ENCODE peak calls at places on chromosome 19, in seven cellular contexts. Y, F, M, S, L, P and N are unnamed samples. For H3K4me1, the result is how much of the 10 kb centered on the place peaks cover.

GRCh38 chr19:36972594-36972993 is 56.5 kb downstream of the ZNF568 start:
- DNase-seq in F (peak), S (no peak), L (no peak), P (no peak), Y (no peak), M (peak), N (no peak)

GRCh38 chr19:30071871-30072270 is 129.8 kb downstream of the URI1 start:
- DNase-seq in S (no peak), L (no peak), Y (no peak), P (no peak), M (no peak), F (no peak), N (no peak)

GRCh38 chr19:42850981-42851717 is 28.4 kb downstream of the PSG1 start:
- DNase-seq in L (peak), S (no peak), M (no peak), F (peak), P (no peak), Y (peak), N (no peak)

GRCh38 chr19:52542984-52543664 is 15.7 kb downstream of the ZNF808 start:
- DNase-seq in F (no peak), M (no peak), P (no peak), Y (peak), S (no peak), L (no peak), N (no peak)

GRCh38 chr19:6551607-6552450 is 21.0 kb downstream of the TNFSF9 start:
- DNase-seq in Y (no peak), P (peak), F (peak), M (peak), S (no peak), L (no peak), N (peak)

GRCh38 chr19:12918253-12918652 is 840 bp downstream of the SYCE2 start:
- DNase-seq in Y (no peak), P (no peak), F (no peak), S (no peak), L (no peak), M (no peak), N (no peak)

GRCh38 chr19:45955905-45956608 is 17.6 kb downstream of the NOVA2 start:
- DNase-seq in L (peak), Y (peak), M (no peak), P (no peak), S (no peak), F (no peak), N (no peak)

GRCh38 chr19:34475026-34475974 is 6.3 kb upstream of the WTIP start:
- DNase-seq in P (no peak), Y (peak), M (no peak), S (no peak), F (peak), L (no peak), N (peak)

GRCh38 chr19:17947815-17948473 is 15.1 kb downstream of the CCDC124 start:
- DNase-seq in F (peak), M (peak), L (peak), S (peak), Y (peak), P (peak), N (peak)

GRCh38 chr19:40596608-40597328 is 4.4 kb upstream of the LTBP4 start:
- DNase-seq in L (peak), P (peak), F (peak), Y (peak), S (no peak), M (peak), N (peak)

DNA sequence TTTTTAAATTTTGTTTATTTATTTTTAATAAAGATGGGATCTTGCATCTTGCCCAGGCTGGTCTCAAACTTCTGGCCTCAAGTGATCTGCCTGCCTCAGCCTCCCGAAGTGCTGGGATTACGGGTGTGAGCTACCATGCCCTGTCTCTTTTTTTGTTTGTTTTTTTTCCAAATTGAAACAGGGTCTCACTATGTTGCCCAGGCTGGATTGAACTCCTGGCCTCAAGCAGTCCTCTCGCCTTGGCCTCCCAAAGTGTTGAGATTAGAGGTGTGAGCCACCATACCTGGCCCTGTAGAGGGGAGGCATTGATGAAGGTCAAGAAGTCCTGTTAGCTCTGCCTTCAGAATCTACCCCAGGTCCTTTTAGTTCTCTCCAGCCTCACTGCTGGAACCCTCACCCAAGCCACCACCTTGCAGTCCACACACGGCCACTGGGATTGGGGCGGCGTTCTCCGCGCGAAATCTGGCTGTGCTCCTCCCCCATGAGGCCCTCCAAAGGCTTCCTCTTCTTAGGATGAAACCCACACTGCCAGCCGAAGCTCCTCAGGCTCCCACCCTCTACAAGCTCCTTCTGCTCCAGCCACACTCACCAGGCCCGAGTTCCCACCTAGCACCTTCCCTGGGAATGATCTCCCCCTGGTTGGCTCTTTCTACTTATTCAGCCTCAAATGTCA is 34.9 kb downstream of the ACTN4 start:
- DNase-seq in Y (no peak), P (no peak), L (no peak), F (no peak), M (no peak), S (no peak), N (no peak)
- H3K4me1 ChIP-seq in Y (half or more), P (under half), L (half or more), F (half or more), M (half or more), S (under half), N (half or more)

GRCh38 chr19:688214-688613 is 7.0 kb downstream of the PRSS57 start:
- DNase-seq in S (no peak), L (no peak), F (no peak), M (no peak), Y (no peak), P (no peak), N (no peak)
- TF ChIP-seq EZH2phosphoT487 in S (no peak), L (no peak), F (no peak), M (no peak), Y (no peak), P (no peak), N (no peak)

DNA sequence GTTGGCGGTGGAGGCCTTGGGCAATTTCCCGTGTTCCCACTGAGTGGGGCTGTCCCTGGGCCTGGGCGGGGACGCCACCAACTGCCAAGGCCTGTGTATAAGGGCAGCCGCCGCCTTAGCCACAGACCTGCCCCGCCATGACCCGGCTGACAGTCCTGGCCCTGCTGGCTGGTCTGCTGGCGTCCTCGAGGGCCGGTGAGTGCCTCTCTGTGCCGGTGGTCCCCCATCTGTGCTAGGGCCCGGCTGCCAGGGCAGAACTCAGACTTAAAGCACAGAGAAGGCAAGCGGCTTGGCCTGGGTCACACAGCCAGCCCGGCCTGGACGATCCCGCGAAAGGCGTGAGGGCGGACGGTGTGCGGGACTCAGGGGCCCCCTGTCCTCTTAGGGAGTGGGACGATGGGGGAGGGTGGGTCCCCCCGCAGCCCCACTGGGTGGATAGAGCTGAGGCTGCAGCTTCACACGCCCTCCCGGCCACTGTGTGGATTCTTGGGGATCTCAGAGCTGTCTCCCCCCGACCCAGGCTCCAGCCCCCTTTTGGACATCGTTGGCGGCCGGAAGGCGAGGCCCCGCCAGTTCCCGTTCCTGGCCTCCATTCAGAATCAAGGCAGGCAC is at the start of gene AZU1:
- DNase-seq in S (no peak), Y (no peak), L (no peak), P (no peak), F (no peak), M (no peak), N (no peak)
- H3K4me1 ChIP-seq in S (under half), Y (under half), L (under half), P (under half), F (under half), M (under half), N (under half)

DNA sequence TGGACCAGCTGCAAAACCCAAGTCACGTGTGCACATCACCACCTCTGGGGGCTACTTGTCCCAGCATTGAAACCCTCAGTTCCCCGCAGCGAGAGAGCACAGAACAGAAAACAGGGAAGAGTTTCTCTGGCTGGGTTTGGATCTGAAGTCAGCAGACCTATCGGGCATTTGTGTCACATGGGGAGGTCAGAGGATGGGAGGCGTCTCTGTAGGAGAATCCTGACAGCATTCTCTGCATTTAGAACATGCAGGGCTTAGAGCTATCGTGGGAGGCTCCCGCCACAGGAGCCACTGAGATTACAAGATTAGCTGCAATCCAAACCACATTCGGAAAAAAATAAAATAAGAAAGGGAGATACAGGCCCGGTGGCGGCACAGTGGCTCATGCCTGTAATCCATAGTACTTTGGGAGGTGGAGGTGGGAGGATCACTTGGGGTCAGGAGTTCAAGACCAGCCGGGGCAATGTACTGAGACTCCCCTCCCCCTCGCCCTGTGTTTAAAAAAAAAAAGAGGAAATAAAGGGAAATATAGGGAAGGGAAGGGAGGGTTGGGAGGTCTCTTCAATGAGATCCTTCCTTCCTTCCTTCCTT is 2.9 kb upstream of the TLE6 start:
- DNase-seq in S (no peak), Y (no peak), M (no peak), P (peak), L (no peak), F (peak), N (peak)
- TF ChIP-seq EZH2phosphoT487 in S (no peak), Y (no peak), M (no peak), P (no peak), L (no peak), F (no peak), N (no peak)

GRCh38 chr19:3479177-3479818 is 1.0 kb downstream of the SMIM24 start:
- DNase-seq in P (peak), Y (peak), L (peak), M (peak), S (peak), F (peak), N (peak)
- H3K4me1 ChIP-seq in P (under half), Y (under half), L (under half), M (under half), S (under half), F (under half), N (under half)

GRCh38 chr19:5003781-5004180 is 34.9 kb downstream of the KDM4B start:
- DNase-seq in P (no peak), L (no peak), F (peak), Y (no peak), S (no peak), M (no peak), N (no peak)
- TF ChIP-seq EZH2phosphoT487 in P (no peak), L (no peak), F (no peak), Y (no peak), S (no peak), M (no peak), N (no peak)

DNA sequence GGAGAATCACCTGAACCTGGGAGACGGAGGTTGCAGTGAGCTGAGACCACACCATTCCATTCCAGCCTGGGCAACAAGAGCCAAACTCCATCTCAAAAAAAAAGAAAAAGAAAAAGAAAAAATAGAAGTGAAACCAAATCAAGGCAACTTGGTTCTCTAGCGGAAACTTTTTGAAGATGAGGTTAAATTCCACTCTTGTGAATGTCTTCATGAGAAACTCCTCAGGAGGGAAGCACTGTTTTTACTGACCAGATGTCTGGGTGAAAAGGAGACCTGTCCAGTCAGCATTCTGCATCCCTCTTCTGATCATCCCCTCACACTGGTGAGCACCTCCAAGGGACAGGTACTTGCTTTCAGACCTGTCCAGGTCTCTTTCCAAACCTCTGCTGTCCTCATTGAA is 15.8 kb downstream of the BRD4 start:
- DNase-seq in P (no peak), Y (no peak), S (peak), M (no peak), L (no peak), F (peak), N (no peak)
- H3K4me1 ChIP-seq in P (under half), Y (under half), S (half or more), M (under half), L (under half), F (half or more), N (under half)

DNA sequence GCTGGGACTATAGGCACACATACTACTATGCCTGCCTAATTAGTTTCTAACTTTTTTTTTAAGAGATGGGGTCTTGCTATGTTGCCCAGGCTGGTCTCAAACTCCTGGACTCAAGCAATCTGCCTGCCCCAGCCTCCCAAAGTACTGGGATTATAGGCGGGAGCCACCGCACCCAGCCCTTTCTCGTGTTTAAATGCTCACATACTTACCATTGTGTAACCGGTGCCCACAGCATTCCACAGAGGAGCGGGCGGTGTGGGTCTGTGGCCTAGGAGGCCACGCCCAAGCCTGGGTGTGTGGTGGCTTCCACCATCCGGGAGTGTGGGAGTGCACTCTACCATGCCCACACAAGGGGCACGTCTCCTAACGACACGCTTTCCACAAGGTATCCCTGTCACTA is 7.7 kb downstream of the LMNB2 start:
- DNase-seq in M (no peak), Y (no peak), F (peak), S (no peak), P (no peak), L (no peak), N (no peak)
- TF ChIP-seq EZH2phosphoT487 in M (no peak), Y (no peak), F (no peak), S (no peak), P (no peak), L (no peak), N (no peak)